ENCODE peak calls at places on chromosomes 5 and 9, in four cellular contexts. D is stomach, M is left ventricle myocardium inferior, X is PC-3. G is an unnamed sample.

GRCh38 chr9:97502222-97502983 is 937 bp downstream of the TMOD1 start:
- DNase-seq in M (peak; percentile 36), D (no peak), X (no peak), G (peak; percentile 28)

GRCh38 chr9:133707065-133707760 is 30.9 kb downstream of the SARDH start:
- DNase-seq in M (peak; percentile 61), X (no peak), D (no peak), G (no peak)

GRCh38 chr5:133387621-133388020 is 224.7 kb downstream of the FSTL4 start:
- DNase-seq in M (no peak), D (no peak), X (no peak), G (no peak)

GRCh38 chr5:4862500-4862899 is 277.6 kb upstream of the ADAMTS16 start:
- DNase-seq in M (no peak), X (peak; percentile 58), D (no peak), G (no peak)

GRCh38 chr5:143494162-143494561 is 90.7 kb upstream of the NR3C1 start:
- DNase-seq in M (no peak), D (no peak), X (peak; percentile 72), G (no peak)

GRCh38 chr5:10563940-10564837 is at the start of gene ANKRD33B:
- DNase-seq in D (peak; percentile 49), X (peak; percentile 88), M (peak; percentile 76), G (peak; percentile 50)

GRCh38 chr9:78973906-78974305 is 597.9 kb upstream of the TLE4 start:
- DNase-seq in D (no peak), M (no peak), X (peak; percentile 91), G (no peak)

GRCh38 chr5:157961176-157961575 is 102.2 kb upstream of the CLINT1 start:
- DNase-seq in X (no peak), D (no peak), M (no peak), G (no peak)

GRCh38 chr9:132274861-132275260 is 79.9 kb downstream of the SETX start:
- DNase-seq in D (peak; percentile 38), M (no peak), X (no peak), G (no peak)

GRCh38 chr9:74172874-74173273 is 324.3 kb upstream of the RORB start:
- DNase-seq in X (no peak), M (no peak), D (no peak), G (no peak)

GRCh38 chr5:74624501-74624900 is 16.0 kb downstream of the ENC1 start:
- DNase-seq in X (peak; percentile 80), M (no peak), D (no peak), G (peak; percentile 51)

GRCh38 chr5:56759521-56759920 is 55.8 kb upstream of the MAP3K1 start:
- DNase-seq in D (peak; percentile 62), X (peak; percentile 14), M (no peak), G (no peak)

GRCh38 chr5:58967597-58968281 is 384.9 kb downstream of the RAB3C start:
- DNase-seq in D (no peak), X (no peak), M (no peak), G (no peak)

GRCh38 chr9:136587145-136587943 is 41.5 kb upstream of the NOTCH1 start:
- DNase-seq in X (no peak), D (peak; percentile 31), M (peak; percentile 91), G (peak; percentile 53)

GRCh38 chr9:107112707-107113243 is 170.3 kb upstream of the RAD23B start:
- DNase-seq in D (no peak), X (no peak), M (no peak), G (no peak)

GRCh38 chr9:84671651-84672467 is 2.3 kb downstream of the NTRK2 start:
- DNase-seq in X (no peak), M (no peak), D (no peak), G (no peak)

GRCh38 chr9:136840877-136841645 is 1.2 kb upstream of the AJM1 start:
- DNase-seq in M (no peak), D (peak; percentile 86), X (no peak), G (no peak)

GRCh38 chr5:171207256-171207866 is 101.7 kb upstream of the TLX3 start:
- DNase-seq in D (no peak), X (peak; percentile 84), M (no peak), G (no peak)

GRCh38 chr5:149153751-149154610 is 12.7 kb downstream of the ABLIM3 start:
- DNase-seq in D (no peak), M (peak; percentile 53), X (no peak), G (peak; percentile 45)

GRCh38 chr9:83167126-83167525 is 104.2 kb upstream of the RASEF start:
- DNase-seq in X (peak; percentile 16), D (no peak), M (no peak), G (no peak)

GRCh38 chr9:114130624-114131277 is 24.6 kb upstream of the COL27A1 start:
- DNase-seq in D (no peak), X (no peak), M (no peak), G (no peak)

GRCh38 chr5:94517490-94518108 is 100.8 kb downstream of the KIAA0825 start:
- DNase-seq in X (no peak), M (no peak), D (no peak), G (no peak)

GRCh38 chr9:78130004-78130403 is 98.4 kb upstream of the GNAQ start:
- DNase-seq in M (no peak), X (peak; percentile 25), D (no peak), G (no peak)

GRCh38 chr9:109632817-109633216 is 134.7 kb upstream of the PTPN3 start:
- DNase-seq in M (no peak), X (no peak), D (no peak), G (no peak)

GRCh38 chr9:127700140-127700539 is 6.6 kb upstream of the CFAP157 start:
- DNase-seq in M (no peak), D (no peak), X (no peak), G (no peak)

GRCh38 chr9:127697575-127697974 is 9.2 kb upstream of the CFAP157 start:
- DNase-seq in D (no peak), M (no peak), X (no peak), G (no peak)

GRCh38 chr9:127698386-127698785 is 8.4 kb upstream of the CFAP157 start:
- DNase-seq in D (no peak), M (no peak), X (no peak), G (no peak)

GRCh38 chr9:127700594-127701255 is 6.1 kb upstream of the CFAP157 start:
- DNase-seq in D (no peak), M (no peak), X (no peak), G (no peak)

DNA sequence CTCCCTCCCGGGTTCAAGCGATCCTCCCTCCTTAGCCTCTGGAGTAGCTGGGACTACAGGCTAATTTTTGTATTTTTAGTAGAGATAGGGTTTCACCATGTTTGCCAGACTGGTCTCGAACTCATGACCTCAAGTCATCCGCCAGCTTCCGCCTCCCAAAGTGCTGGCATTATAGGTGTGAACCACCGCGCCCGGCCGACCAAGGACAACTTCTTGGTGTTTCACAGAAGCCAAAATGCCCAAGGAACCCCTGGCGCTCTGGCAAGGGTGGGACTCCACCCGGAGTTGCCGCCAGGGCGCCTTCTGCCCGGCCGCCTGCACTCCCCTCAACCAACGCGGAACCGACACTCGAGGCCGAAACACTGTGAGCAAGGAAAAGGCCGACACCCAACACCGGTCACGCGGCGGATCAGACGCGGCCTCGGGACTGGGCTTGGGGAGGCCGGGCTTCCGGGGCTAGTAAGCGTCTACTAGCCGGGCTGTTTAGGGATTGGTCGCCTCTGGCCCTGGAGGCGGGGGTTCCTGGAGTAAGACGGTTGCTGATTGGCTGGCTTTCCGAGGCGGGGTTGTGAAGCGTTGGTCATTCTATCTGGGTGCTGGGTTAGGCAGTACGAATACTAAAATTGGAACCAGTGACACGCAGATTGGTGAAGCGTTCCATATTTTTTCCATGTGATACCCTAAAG is 7.7 kb upstream of the CFAP157 start:
- DNase-seq in X (no peak), D (peak; percentile 96), M (peak; percentile 97), G (peak; percentile 98)
- H3K4me3 ChIP-seq in X (no peak overlapping the region), D (peak overlapping the region; percentile 35), M (peak overlapping the region; percentile 57), G (no peak overlapping the region)

GRCh38 chr5:52419357-52419756 is 368.4 kb upstream of the ITGA1 start:
- DNase-seq in D (no peak), M (no peak), X (no peak), G (no peak)
- H3K4me1 ChIP-seq in D (no peaks in the 10 kb centered on the region), M (no peaks in the 10 kb centered on the region), X (no peaks in the 10 kb centered on the region), G (no peaks in the 10 kb centered on the region)

GRCh38 chr5:77957-78804 is 13.8 kb upstream of the PLEKHG4B start:
- DNase-seq in D (peak; percentile 73), M (peak; percentile 49), X (peak; percentile 69), G (no peak)
- TF ChIP-seq CTCF in D (peak; percentile 53), M (peak; percentile 68), X (peak; percentile 89), G (no peak)

GRCh38 chr5:172769324-172769597 is 1.7 kb downstream of the DUSP1 start:
- DNase-seq in D (no peak), X (no peak), M (no peak), G (no peak)
- H3K4me3 ChIP-seq in D (peak overlapping the region; percentile 79), X (peak overlapping the region; percentile 90), M (peak overlapping the region; percentile 84), G (peak overlapping the region; percentile 78)

DNA sequence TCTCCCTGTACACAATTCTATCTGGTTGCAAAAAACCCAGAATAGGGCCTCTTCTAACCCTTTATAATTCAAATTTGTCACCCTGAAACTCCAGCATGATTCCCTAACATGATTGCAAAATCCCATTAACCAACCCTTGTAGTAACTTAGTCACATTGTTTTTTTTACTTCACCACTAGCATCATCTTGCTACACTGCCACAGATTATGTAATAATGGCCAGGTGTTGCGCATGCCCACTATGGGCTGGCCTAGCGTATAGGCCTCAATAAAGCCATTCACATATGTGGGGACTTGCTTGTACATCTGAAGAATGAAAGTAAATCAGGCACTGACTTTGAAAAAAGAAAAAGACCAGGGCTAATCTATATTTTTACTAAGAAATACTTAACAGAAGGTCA is 25.7 kb downstream of the FAM170A start:
- DNase-seq in X (peak; percentile 7), D (no peak), M (no peak), G (no peak)
- H3K4me1 ChIP-seq in X (no peaks in the 10 kb centered on the region), D (no peaks in the 10 kb centered on the region), M (no peaks in the 10 kb centered on the region), G (no peaks in the 10 kb centered on the region)

DNA sequence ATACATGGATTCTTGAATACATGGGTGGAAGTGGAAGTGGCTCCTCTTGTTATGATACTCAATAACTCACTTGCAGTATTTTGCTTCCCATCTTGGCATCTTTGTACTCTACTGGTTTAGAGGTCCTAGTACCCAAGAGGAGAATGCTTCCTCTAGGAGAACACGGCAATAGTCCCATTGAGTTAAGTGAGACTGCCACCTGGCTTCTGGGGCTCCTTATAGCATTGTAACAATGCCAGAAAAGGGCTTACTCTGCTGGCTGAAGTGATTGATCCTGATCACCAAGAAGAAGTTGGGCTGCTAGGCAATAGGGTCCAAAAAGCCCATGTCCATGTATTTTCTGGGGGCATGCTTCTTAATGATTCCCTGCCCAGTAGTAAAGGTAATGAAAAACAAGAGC is 627.6 kb upstream of the SGCD start:
- DNase-seq in X (no peak), M (no peak), D (no peak), G (no peak)
- TF ChIP-seq CTCF in X (no peak), M (no peak), D (no peak), G (no peak)

G was measured in lung.